ENCODE peak calls at places on chromosome 6, in ten cellular contexts. A is GM10248, G is T-helper 2 cell, T is HTR-8/SVneo, C is D341Med, H is body of pancreas, J is kidney glomerular epithelial cell, D is hypothalamus, K is NCI-H1417, L is pons. P is an unnamed sample.
A peak's percentile ranks its signal among the peaks of the same experiment; 100 is the strongest.

GRCh38 chr6:165184192-165184979 is 125.0 kb downstream of the C6orf118 start:
- DNase-seq in A (no peak), G (no peak), T (no peak), C (no peak), H (no peak), J (no peak), D (no peak), K (no peak), L (peak; percentile 43), P (no peak)

GRCh38 chr6:67676892-67677291 is 958.2 kb upstream of the ADGRB3 start:
- DNase-seq in A (no peak), G (no peak), T (no peak), C (no peak), H (no peak), J (no peak), D (no peak), K (no peak), L (no peak), P (no peak)

GRCh38 chr6:47713200-47713599 is 14.8 kb downstream of the ADGRF4 start:
- DNase-seq in A (no peak), G (no peak), T (no peak), C (no peak), H (no peak), J (no peak), D (no peak), K (no peak), L (no peak), P (no peak)

GRCh38 chr6:169974663-169975062 is 223.2 kb downstream of the ERMARD start:
- DNase-seq in A (no peak), G (no peak), T (no peak), C (no peak), H (no peak), J (no peak), D (no peak), K (no peak), L (no peak), P (no peak)

GRCh38 chr6:145878591-145879295 is 64.1 kb upstream of the FBXO30 start:
- DNase-seq in A (no peak), G (no peak), T (no peak), C (no peak), H (no peak), J (no peak), D (no peak), K (no peak), L (no peak), P (no peak)

GRCh38 chr6:168713839-168714238 is 272.9 kb downstream of the SMOC2 start:
- DNase-seq in A (no peak), G (no peak), T (no peak), C (no peak), H (peak; percentile 43), J (no peak), D (no peak), K (no peak), L (no peak), P (no peak)

GRCh38 chr6:82166493-82166892 is 81.1 kb downstream of the IBTK start:
- DNase-seq in A (no peak), G (no peak), T (no peak), C (no peak), H (no peak), J (no peak), D (no peak), K (no peak), L (no peak), P (no peak)

GRCh38 chr6:2165216-2165725 is 80.1 kb downstream of the GMDS start:
- DNase-seq in A (no peak), G (no peak), T (no peak), C (no peak), H (no peak), J (no peak), D (no peak), K (no peak), L (no peak), P (no peak)

GRCh38 chr6:7561153-7561964 is 19.9 kb downstream of the DSP start:
- DNase-seq in A (no peak), G (no peak), T (no peak), C (no peak), H (peak; percentile 93), J (no peak), D (no peak), K (peak; percentile 74), L (no peak), P (peak; percentile 71)

GRCh38 chr6:131636880-131637792 is at the start of gene ENPP3:
- DNase-seq in A (no peak), G (no peak), T (no peak), C (no peak), H (no peak), J (no peak), D (no peak), K (no peak), L (no peak), P (no peak)